ENCODE peak calls at places on chromosome 15, in seven cellular contexts. Q, P, W, S, R, H and C are unnamed samples. For H3K36me3, the result is how much of the 10 kb centered on the place peaks cover.

GRCh38 chr15:86163771-86164170 is 84.1 kb downstream of the AGBL1 start:
- DNase-seq in H (no peak), R (no peak), W (no peak), Q (no peak), P (no peak), S (no peak), C (no peak)

GRCh38 chr15:96595951-96596350 is 265.5 kb downstream of the NR2F2 start:
- DNase-seq in H (no peak), W (no peak), R (no peak), Q (no peak), P (no peak), S (peak), C (no peak)

GRCh38 chr15:60162251-60162650 is 158.1 kb downstream of the FOXB1 start:
- DNase-seq in W (no peak), P (no peak), Q (no peak), R (no peak), S (no peak), H (no peak), C (no peak)

GRCh38 chr15:67196672-67197363 is 57.6 kb downstream of the AAGAB start:
- DNase-seq in S (no peak), R (no peak), H (no peak), W (no peak), Q (no peak), P (no peak), C (no peak)

GRCh38 chr15:68634122-68634482 is 55.3 kb downstream of the CORO2B start:
- DNase-seq in W (no peak), P (no peak), S (no peak), H (no peak), Q (no peak), R (no peak), C (no peak)

GRCh38 chr15:66841953-66842681 is 140.1 kb downstream of the SMAD6 start:
- DNase-seq in Q (peak), H (peak), W (peak), R (no peak), P (peak), S (peak), C (no peak)

GRCh38 chr15:59306520-59307163 is 66.0 kb downstream of the MYO1E start:
- DNase-seq in Q (no peak), W (peak), P (no peak), S (no peak), R (no peak), H (no peak), C (no peak)

GRCh38 chr15:76108021-76108723 is 48.4 kb downstream of the TMEM266 start:
- DNase-seq in H (no peak), W (no peak), S (no peak), Q (no peak), P (peak), R (no peak), C (no peak)

GRCh38 chr15:85748176-85748575 is 46.5 kb downstream of the KLHL25 start:
- DNase-seq in P (no peak), S (no peak), W (no peak), R (no peak), H (no peak), Q (no peak), C (no peak)

GRCh38 chr15:63155486-63155885 is 1.8 kb downstream of the RPS27L start:
- DNase-seq in W (no peak), S (peak), Q (no peak), R (no peak), P (no peak), H (no peak), C (no peak)

GRCh38 chr15:85559530-85559929 is 179.1 kb downstream of the AKAP13 start:
- DNase-seq in W (no peak), H (no peak), S (no peak), R (no peak), P (no peak), Q (no peak), C (no peak)

GRCh38 chr15:90402230-90402629 is 14.2 kb downstream of the IQGAP1 start:
- DNase-seq in S (peak), R (no peak), H (no peak), P (no peak), Q (no peak), W (peak), C (no peak)

GRCh38 chr15:96122077-96123027 is 208.1 kb upstream of the NR2F2 start:
- DNase-seq in W (peak), S (peak), H (no peak), Q (no peak), P (no peak), R (no peak), C (no peak)

GRCh38 chr15:29348308-29348914 is 78.8 kb upstream of the NSMCE3 start:
- DNase-seq in S (no peak), W (no peak), P (peak), H (no peak), Q (peak), R (no peak), C (no peak)

GRCh38 chr15:82807920-82808633 is 1.4 kb upstream of the WHAMM start:
- DNase-seq in P (no peak), W (no peak), R (peak), Q (no peak), S (no peak), H (no peak), C (no peak)

GRCh38 chr15:68200016-68200861 is 4.9 kb downstream of the CALML4 start:
- DNase-seq in H (peak), R (no peak), S (no peak), Q (no peak), W (no peak), P (no peak), C (no peak)

GRCh38 chr15:28914483-28915023 is 28.8 kb downstream of the APBA2 start:
- DNase-seq in R (no peak), P (no peak), Q (no peak), H (no peak), W (no peak), S (no peak), C (no peak)

GRCh38 chr15:62900071-62900812 is 142.3 kb upstream of the TPM1 start:
- DNase-seq in H (no peak), S (no peak), Q (no peak), W (no peak), P (no peak), R (no peak), C (no peak)

GRCh38 chr15:83892498-83892897 is 238.6 kb downstream of the ADAMTSL3 start:
- DNase-seq in S (no peak), P (no peak), W (no peak), H (no peak), Q (no peak), R (no peak), C (no peak)

GRCh38 chr15:70530503-70530902 is 232.9 kb downstream of the UACA start:
- DNase-seq in P (no peak), W (no peak), H (no peak), R (no peak), S (no peak), Q (no peak), C (no peak)
- H3K36me3 ChIP-seq in P (under half), W (under half), H (under half), R (under half), S (under half), Q (under half), C (under half)

GRCh38 chr15:74906193-74906449 is 530 bp downstream of the FAM219B start:
- DNase-seq in S (no peak), Q (peak), P (peak), W (no peak), H (no peak), R (no peak), C (peak)

GRCh38 chr15:74906450-74907276 is at the start of gene FAM219B:
- DNase-seq in P (peak), W (peak), Q (peak), S (peak), H (peak), R (peak), C (peak)

GRCh38 chr15:74901612-74902063 is 5.0 kb downstream of the FAM219B start:
- DNase-seq in P (peak), S (peak), R (no peak), Q (peak), H (peak), W (peak), C (peak)

GRCh38 chr15:74902295-74903075 is 4.2 kb downstream of the FAM219B start:
- DNase-seq in W (no peak), R (no peak), H (no peak), P (no peak), S (no peak), Q (no peak), C (no peak)

GRCh38 chr15:74904190-74904805 is 2.4 kb downstream of the FAM219B start:
- DNase-seq in Q (no peak), S (no peak), R (no peak), P (no peak), H (no peak), W (no peak), C (no peak)
- H3K36me3 ChIP-seq in Q (under half), S (under half), R (under half), P (under half), H (under half), W (under half), C (under half)

DNA sequence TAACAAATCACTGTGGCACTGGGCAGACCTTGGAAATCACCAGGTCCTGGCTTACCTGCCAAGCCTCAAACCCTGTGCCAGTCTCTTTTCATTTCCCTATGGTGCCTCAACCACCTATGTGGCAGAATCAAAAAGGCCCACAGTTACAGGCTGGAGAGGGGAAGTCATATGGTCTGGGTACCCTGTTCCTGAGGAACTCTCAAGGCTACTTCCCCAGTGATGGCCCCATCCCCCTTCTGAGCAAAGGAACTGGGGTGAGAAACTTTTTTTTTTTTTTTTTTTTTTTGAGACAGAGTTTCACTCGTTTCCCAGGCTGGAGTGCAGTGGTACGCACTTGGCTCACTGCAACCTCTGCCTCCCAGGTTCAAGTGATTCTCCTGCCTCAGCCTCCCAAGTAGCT is 83.2 kb downstream of the RBPMS2 start:
- DNase-seq in P (no peak), W (no peak), S (no peak), R (no peak), H (no peak), Q (no peak), C (no peak)
- H3K36me3 ChIP-seq in P (under half), W (under half), S (under half), R (under half), H (under half), Q (under half), C (under half)

GRCh38 chr15:65259367-65259781 is 27.3 kb downstream of the PARP16 start:
- DNase-seq in W (no peak), H (peak), Q (peak), P (no peak), S (no peak), R (no peak), C (no peak)

GRCh38 chr15:65266469-65266868 is 20.2 kb downstream of the PARP16 start:
- DNase-seq in P (no peak), R (no peak), W (no peak), S (no peak), Q (no peak), H (no peak), C (no peak)

GRCh38 chr15:65263313-65263712 is 23.4 kb downstream of the PARP16 start:
- DNase-seq in W (no peak), Q (no peak), S (no peak), R (no peak), P (no peak), H (no peak), C (no peak)

GRCh38 chr15:65268411-65268810 is 18.3 kb downstream of the PARP16 start:
- DNase-seq in Q (no peak), R (no peak), S (no peak), P (no peak), W (no peak), H (no peak), C (no peak)

DNA sequence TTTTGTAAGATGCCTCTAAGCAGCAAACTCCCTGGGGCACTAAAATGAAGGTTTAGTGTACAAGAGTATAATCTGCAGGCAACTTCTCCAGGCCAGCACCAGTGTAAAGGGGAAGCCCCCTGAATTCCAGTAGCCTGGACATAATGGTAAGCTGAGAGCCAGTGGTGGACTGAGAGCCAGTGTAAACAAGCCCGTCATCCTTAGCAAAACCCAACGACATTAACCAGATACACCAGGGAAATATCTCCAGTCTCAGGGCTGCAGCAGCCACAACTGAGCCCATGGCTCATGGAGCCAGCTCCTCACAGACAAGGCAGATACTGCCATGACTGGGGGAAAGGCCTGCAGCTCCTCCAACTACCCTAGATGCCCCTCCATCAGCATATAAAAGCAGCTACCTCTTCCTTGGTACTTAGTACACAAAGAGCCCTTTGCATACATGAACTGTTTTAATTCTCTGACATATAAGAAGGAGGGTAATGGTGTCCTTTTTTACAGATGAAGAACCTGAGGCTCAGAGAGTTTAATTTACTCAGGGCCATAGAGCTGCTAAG is 21.7 kb downstream of the PARP16 start:
- DNase-seq in S (no peak), P (no peak), Q (no peak), R (no peak), W (no peak), H (no peak), C (no peak)
- H3K36me3 ChIP-seq in S (under half), P (under half), Q (under half), R (under half), W (under half), H (under half), C (half or more)

DNA sequence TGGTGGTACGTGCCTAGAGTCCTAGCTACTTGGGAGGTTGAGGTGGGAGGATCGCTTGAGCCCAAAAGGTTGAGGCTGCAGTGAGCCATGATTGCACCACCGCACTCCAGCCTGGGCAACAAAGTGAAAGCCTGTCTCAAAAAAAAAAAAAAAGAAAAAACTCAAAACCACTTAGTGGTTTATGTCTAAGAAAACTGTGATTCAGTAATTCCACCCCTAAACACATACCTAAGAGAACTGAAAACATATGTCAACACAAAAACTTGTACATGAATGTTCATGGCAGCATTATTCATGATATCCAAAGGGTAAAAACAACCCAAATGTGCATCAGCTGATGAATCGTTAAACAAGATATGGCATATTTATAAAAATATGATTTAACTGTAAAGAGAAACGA is 14.3 kb downstream of the SPG21 start:
- DNase-seq in Q (no peak), H (no peak), R (no peak), W (no peak), S (no peak), P (no peak), C (no peak)
- H3K36me3 ChIP-seq in Q (under half), H (under half), R (under half), W (under half), S (half or more), P (under half), C (under half)

GRCh38 chr15:92418864-92419263 is 25.2 kb downstream of the ST8SIA2 start:
- DNase-seq in P (no peak), R (no peak), S (no peak), Q (no peak), W (no peak), H (no peak), C (no peak)
- H3K36me3 ChIP-seq in P (under half), R (under half), S (under half), Q (under half), W (under half), H (under half), C (under half)

GRCh38 chr15:78619022-78619950 is 1.5 kb downstream of the CHRNA3 start:
- DNase-seq in P (peak), R (no peak), Q (no peak), W (no peak), S (no peak), H (no peak), C (no peak)

GRCh38 chr15:78620021-78620838 is 566 bp downstream of the CHRNA3 start:
- DNase-seq in Q (no peak), P (peak), S (no peak), H (no peak), R (no peak), W (no peak), C (no peak)

GRCh38 chr15:78620839-78621421 is at the start of gene CHRNA3:
- DNase-seq in R (no peak), W (no peak), H (no peak), P (no peak), S (no peak), Q (no peak), C (no peak)

GRCh38 chr15:78623786-78624497 is 3.1 kb upstream of the CHRNA3 start:
- DNase-seq in R (no peak), Q (no peak), P (no peak), W (no peak), H (no peak), S (no peak), C (no peak)

DNA sequence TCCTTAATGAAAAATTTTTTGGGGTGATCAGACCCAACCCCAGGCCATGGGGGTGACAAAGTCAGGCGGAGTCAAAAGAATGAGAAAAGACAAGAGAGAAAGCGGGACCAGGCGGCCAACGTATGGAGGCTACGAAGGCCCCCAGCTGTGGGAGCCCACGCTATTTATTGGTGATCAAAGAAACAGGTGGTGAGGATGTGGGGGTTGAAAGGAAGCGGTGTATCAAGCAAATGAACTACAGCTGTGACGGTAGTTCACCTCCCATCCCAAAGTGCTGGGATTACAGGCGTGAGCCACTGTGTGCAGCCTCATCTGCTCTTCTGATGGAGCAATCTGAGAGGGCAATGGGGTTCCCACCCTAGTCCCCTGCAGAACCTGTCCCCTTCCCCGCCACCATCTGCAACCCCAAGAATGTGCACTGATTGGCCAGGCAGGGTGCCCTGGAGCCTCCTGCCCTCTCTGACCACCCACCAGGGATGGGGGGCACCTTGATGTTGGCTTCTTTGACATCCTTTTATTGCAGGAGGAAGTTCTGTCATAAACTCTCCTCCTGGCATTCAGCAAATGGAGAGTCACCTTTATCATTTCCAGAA is 1.1 kb upstream of the CHRNA3 start:
- DNase-seq in Q (no peak), R (no peak), P (no peak), H (no peak), S (no peak), W (no peak), C (no peak)
- H3K36me3 ChIP-seq in Q (under half), R (under half), P (under half), H (under half), S (under half), W (under half), C (under half)